ENCODE peak calls at places on chromosomes 7 and 10, in six cellular contexts. L is CD14-positive monocyte, O is neural progenitor cell, K is AG10803, P is BJ, A is omental fat pad. S is an unnamed sample.
A peak's percentile ranks its signal among the peaks of the same experiment; 100 is the strongest.

GRCh38 chr10:132101529-132101928 is 35.8 kb downstream of the JAKMIP3 start:
- DNase-seq in P (no peak), A (no peak), O (no peak), K (no peak), L (no peak), S (no peak)

GRCh38 chr10:44571701-44572100 is 186.8 kb upstream of the CXCL12 start:
- DNase-seq in P (peak; percentile 9), L (no peak), A (no peak), K (peak; percentile 53), O (no peak), S (peak; percentile 38)

GRCh38 chr7:36278069-36278766 is 111.4 kb upstream of the ANLN start:
- DNase-seq in P (no peak), A (no peak), L (no peak), O (no peak), K (no peak), S (no peak)

GRCh38 chr10:66822801-66823200 is 103.0 kb upstream of the LRRTM3 start:
- DNase-seq in O (peak; percentile 90), L (no peak), A (no peak), P (no peak), K (no peak), S (no peak)

GRCh38 chr7:2173184-2173827 is 59.4 kb downstream of the MAD1L1 start:
- DNase-seq in P (no peak), A (no peak), O (no peak), K (no peak), L (no peak), S (no peak)

GRCh38 chr10:95423327-95424005 is 132.7 kb upstream of the PDLIM1 start:
- DNase-seq in A (no peak), O (no peak), P (no peak), L (no peak), K (no peak), S (no peak)

GRCh38 chr7:55476071-55476803 is 96.1 kb downstream of the VOPP1 start:
- DNase-seq in P (no peak), K (peak; percentile 69), L (no peak), O (no peak), A (no peak), S (no peak)

GRCh38 chr7:96669812-96670211 is 39.8 kb downstream of the SEM1 start:
- DNase-seq in O (no peak), A (no peak), K (no peak), L (no peak), P (no peak), S (no peak)

GRCh38 chr10:125137601-125138438 is 22.5 kb downstream of the CTBP2 start:
- DNase-seq in A (no peak), L (no peak), O (no peak), P (no peak), K (no peak), S (no peak)

GRCh38 chr7:64494912-64495461 is 67.9 kb downstream of the ZNF680 start:
- DNase-seq in K (no peak), P (no peak), L (no peak), A (no peak), O (no peak), S (no peak)

GRCh38 chr7:146094356-146094755 is 22.2 kb upstream of the CNTNAP2 start:
- DNase-seq in P (no peak), K (no peak), O (no peak), A (no peak), L (no peak), S (no peak)

GRCh38 chr7:146090023-146090645 is 26.5 kb upstream of the CNTNAP2 start:
- DNase-seq in L (no peak), O (peak; percentile 61), P (no peak), K (no peak), A (no peak), S (no peak)
- TF ChIP-seq CTCF in L (peak; percentile 52), O (peak; percentile 88), P (peak; percentile 19), K (peak; percentile 25), A (no peak), S (peak; percentile 75)

GRCh38 chr10:50988792-50989191 is 85.5 kb upstream of the PRKG1 start:
- DNase-seq in P (no peak), K (peak; percentile 59), A (no peak), O (no peak), L (no peak), S (no peak)
- TF ChIP-seq CTCF in P (peak; percentile 49), K (peak; percentile 67), A (no peak), O (peak; percentile 61), L (no peak), S (peak; percentile 75)

GRCh38 chr7:155738104-155738503 is 74.2 kb downstream of the SHH start:
- DNase-seq in O (no peak), P (no peak), L (no peak), K (no peak), A (no peak), S (no peak)
- TF ChIP-seq CTCF in O (no peak), P (no peak), L (no peak), K (no peak), A (no peak), S (no peak)

DNA sequence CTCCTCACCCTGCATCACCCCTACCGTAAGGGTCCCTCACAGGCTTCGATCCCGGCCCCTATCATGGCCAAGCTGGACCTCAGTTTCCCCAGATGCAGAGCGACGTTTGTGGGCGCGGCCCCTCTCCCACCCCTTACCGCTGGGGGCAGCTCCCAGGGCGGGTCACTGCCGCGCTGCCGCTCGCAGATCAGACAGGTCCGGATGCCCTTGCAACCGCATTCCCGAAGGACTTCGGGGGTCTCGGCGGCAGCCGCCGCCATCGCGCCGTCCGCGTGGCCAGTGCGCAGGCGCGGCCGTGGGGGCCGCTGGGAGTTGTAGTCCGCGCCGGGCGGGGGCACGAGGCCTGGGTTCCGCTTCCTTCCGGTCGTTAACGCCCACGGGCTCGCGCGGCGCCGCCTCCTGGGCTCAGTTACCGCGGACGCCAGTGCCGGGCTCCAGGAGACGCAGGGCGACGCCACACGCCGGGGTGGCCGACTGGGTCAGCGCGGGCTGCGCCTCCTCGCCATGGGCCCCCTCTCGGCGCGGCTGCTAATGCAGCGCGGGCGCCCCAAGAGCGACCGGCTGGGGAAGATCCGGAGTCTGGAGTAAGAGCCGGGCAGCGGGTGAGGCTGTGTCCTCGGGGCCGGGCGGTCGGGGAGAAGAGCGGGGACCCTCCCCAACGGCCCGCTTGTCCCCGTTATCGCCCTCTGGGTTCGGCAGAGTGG is at the start of the genes ALKBH4 and LRWD1:
- DNase-seq in A (peak; percentile 79), K (peak; percentile 90), O (peak; percentile 96), L (peak; percentile 94), P (peak; percentile 40), S (peak; percentile 87)
- TF ChIP-seq CTCF in A (no peak), K (no peak), O (peak; percentile 33), L (peak; percentile 45), P (no peak), S (peak; percentile 47)

DNA sequence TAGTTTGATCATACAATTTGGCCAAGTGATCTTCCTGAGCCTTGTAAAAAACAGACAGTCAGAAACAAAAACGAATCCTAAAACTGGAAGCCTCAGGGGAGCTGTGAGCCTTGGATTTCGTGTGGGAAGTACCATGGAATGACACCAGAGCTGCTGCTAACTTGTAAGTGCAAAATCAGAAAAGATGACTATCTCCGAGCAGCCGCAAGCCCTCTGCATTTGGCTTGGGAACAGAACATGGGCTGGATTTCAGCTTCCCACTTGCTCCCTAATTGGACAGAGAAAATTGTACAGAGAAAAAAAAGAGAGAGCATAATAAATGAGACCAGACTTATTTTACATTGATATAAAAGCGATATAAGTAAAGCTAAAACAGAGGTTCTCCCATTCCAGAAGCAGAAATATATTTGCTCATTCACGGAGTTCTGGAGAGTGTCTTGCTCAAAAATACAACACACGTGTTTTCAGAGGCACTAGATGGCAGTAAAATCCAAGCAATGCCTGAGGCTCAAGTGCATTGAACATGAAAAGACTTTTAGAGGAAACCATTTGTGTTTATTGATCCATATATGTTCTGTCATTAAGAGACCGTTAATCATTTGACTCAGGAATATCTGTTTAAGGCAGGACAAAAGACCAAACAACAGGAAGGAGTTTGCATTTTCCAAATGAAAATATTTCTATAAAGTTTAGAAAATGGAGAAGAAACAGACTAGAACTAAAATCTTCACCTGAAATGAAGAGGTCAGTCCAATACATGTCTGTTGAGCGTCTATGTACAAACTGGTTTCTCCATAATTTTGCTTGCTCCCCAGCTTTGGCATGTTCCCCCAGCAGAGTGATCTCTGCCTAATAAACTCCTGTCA is 78.3 kb upstream of the SLC26A5 start:
- DNase-seq in P (no peak), K (peak; percentile 43), L (no peak), A (no peak), O (peak; percentile 13), S (peak; percentile 30)
- TF ChIP-seq CTCF in P (peak; percentile 41), K (peak; percentile 49), L (no peak), A (no peak), O (peak; percentile 49), S (peak; percentile 67)

GRCh38 chr10:22420787-22421517 is 75.7 kb downstream of the SPAG6 start:
- DNase-seq in K (peak; percentile 42), O (no peak), P (no peak), L (no peak), A (no peak), S (peak; percentile 19)
- TF ChIP-seq CTCF in K (peak; percentile 36), O (no peak), P (no peak), L (no peak), A (no peak), S (peak; percentile 66)

S was measured in HFFc6.